ENCODE peak calls at places on chromosomes 12 and 14, in five cellular contexts. E, I, N, O and Q are unnamed samples.

GRCh38 chr12:93563807-93564538 is 8.5 kb upstream of the SOCS2 start:
- DNase-seq in E (peak), I (peak), N (peak), O (no peak), Q (no peak)

GRCh38 chr12:112381421-112381897 is 772 bp downstream of the HECTD4 start:
- DNase-seq in E (no peak), I (no peak), N (no peak), O (peak), Q (no peak)

GRCh38 chr14:38578278-38578681 is 322.4 kb upstream of the CLEC14A start:
- DNase-seq in E (no peak), I (no peak), N (no peak), O (no peak), Q (no peak)

GRCh38 chr14:103488960-103489359 is 33.7 kb downstream of the CKB start:
- DNase-seq in E (no peak), I (no peak), N (no peak), O (no peak), Q (no peak)

GRCh38 chr12:835754-836493 is 83.5 kb downstream of the WNK1 start:
- DNase-seq in E (no peak), I (no peak), N (no peak), O (no peak), Q (no peak)

GRCh38 chr12:6312529-6313325 is 2.2 kb downstream of the PLEKHG6 start:
- DNase-seq in E (no peak), I (no peak), N (peak), O (peak), Q (no peak)

GRCh38 chr14:38217538-38217937 is 9.8 kb downstream of the SSTR1 start:
- DNase-seq in E (no peak), I (no peak), N (peak), O (no peak), Q (no peak)

GRCh38 chr12:76915381-76916169 is 36.8 kb upstream of the CSRP2 start:
- DNase-seq in E (no peak), I (no peak), N (no peak), O (no peak), Q (no peak)

GRCh38 chr14:26709019-26709418 is 111.2 kb upstream of the NOVA1 start:
- DNase-seq in E (no peak), I (no peak), N (peak), O (no peak), Q (no peak)

GRCh38 chr14:28931999-28932398 is 165.4 kb downstream of the FOXG1 start:
- DNase-seq in E (no peak), I (no peak), N (no peak), O (no peak), Q (no peak)

GRCh38 chr12:71057330-71057729 is 100.5 kb downstream of the TSPAN8 start:
- DNase-seq in E (no peak), I (no peak), N (no peak), O (no peak), Q (peak)

GRCh38 chr12:115752913-115753726 is 524.4 kb downstream of the MED13L start:
- DNase-seq in E (peak), I (peak), N (peak), O (peak), Q (peak)

GRCh38 chr14:91177073-91177796 is 63.4 kb downstream of the DGLUCY start:
- DNase-seq in E (peak), I (peak), N (peak), O (peak), Q (no peak)

GRCh38 chr12:122081108-122081696 is 2.6 kb downstream of the MLXIP start:
- DNase-seq in E (no peak), I (no peak), N (no peak), O (no peak), Q (no peak)

GRCh38 chr12:82952946-82953345 is 266.2 kb downstream of the TMTC2 start:
- DNase-seq in E (no peak), I (no peak), N (peak), O (no peak), Q (no peak)

GRCh38 chr12:83823386-83824045 is 1089.1 kb downstream of the SLC6A15 start:
- DNase-seq in E (peak), I (peak), N (peak), O (peak), Q (no peak)

GRCh38 chr12:44835641-44836379 is 40.3 kb downstream of the NELL2 start:
- DNase-seq in E (no peak), I (no peak), N (no peak), O (no peak), Q (no peak)

GRCh38 chr12:26651566-26652188 is 181.3 kb downstream of the ITPR2 start:
- DNase-seq in E (peak), I (peak), N (peak), O (peak), Q (peak)

GRCh38 chr12:100435948-100436347 is 37.7 kb upstream of the NR1H4 start:
- DNase-seq in E (no peak), I (no peak), N (no peak), O (no peak), Q (no peak)

GRCh38 chr12:62757048-62757447 is 177.9 kb downstream of the PPM1H start:
- DNase-seq in E (no peak), I (no peak), N (no peak), O (no peak), Q (no peak)

GRCh38 chr14:50452979-50453705 is 56.5 kb upstream of the CDKL1 start:
- DNase-seq in E (no peak), I (no peak), N (no peak), O (no peak), Q (no peak)
- TF ChIP-seq POLR2AphosphoS5 in E (no peak), I (no peak), N (no peak), O (peak), Q (no peak)

GRCh38 chr12:69580074-69580473 is 5.2 kb upstream of the CCT2 start:
- DNase-seq in E (no peak), I (no peak), N (peak), O (no peak), Q (no peak)
- TF ChIP-seq POLR2AphosphoS5 in E (no peak), I (no peak), N (no peak), O (no peak), Q (no peak)

GRCh38 chr12:20421338-20421890 is 53.1 kb downstream of the PDE3A start:
- DNase-seq in E (no peak), I (no peak), N (no peak), O (peak), Q (no peak)
- TF ChIP-seq POLR2AphosphoS5 in E (no peak), I (no peak), N (no peak), O (peak), Q (no peak)

DNA sequence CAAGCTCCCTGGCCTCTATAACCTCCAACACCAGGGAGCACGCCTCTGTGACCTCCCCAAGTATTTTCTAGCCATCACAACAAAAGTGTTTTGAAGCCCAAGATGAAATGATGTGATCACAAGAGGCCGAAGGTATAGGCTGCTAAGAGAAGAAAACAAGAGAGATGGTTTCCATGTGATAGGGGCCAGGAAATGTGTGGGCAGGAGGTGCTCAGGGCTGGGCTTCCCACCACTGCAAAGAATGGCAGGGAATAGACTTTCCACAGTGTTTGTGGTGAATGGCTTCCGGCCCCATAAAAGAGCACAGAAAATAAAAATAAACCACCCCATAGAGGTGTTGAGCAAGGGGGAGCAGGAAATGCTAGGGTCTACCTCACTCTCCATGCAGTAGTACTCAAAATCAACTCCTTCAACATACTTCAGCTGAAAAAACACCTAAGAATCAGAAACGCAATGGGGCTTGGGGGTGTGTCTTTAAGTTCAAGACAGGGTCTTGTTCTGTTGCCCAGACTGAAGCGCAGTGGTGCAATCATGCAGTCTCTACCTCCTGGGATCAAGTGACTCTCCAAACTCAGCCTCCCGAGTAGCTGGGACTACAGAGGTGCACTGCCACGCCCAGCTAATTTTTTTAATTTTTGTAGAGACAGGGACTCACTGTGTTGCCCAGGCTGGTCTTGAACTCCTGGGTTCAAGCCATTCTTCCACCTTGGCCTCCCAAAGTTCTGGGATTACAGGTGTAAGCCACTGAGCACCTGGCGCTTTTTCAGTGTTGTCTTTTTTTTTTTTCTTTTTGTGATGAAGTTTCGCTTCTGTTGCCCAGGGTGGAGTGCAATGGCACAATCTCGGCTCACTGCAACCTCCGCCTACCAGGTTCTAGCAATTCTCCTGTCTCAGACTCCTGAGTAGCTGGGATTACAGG is 27.1 kb downstream of the DAD1 start:
- DNase-seq in E (no peak), I (peak), N (no peak), O (peak), Q (no peak)
- TF ChIP-seq POLR2AphosphoS5 in E (no peak), I (no peak), N (no peak), O (no peak), Q (peak)